ENCODE peak calls at places on chromosomes 11 and 22, in ten cellular contexts. One of them, this sample, is unnamed.

GRCh38 chr11:116311141-116311540 is 461.6 kb downstream of the BUD13 start:
- DNase-seq in T follicular helper cell: no peak
- DNase-seq in NCI-H1092: peak; percentile 95
- DNase-seq in HTR-8/SVneo: no peak
- DNase-seq in activated CD4-positive, CD25-positive, alpha-beta regulatory T cell treated with anti-CD3 and anti-CD28 coated beads, Interleukin-2, amount 50 U/mL, for 72 hours: no peak
- DNase-seq in stimulated activated CD8-positive, alpha-beta memory T cell treated with anti-CD3 and anti-CD28 coated beads, Interleukin-7, amount 100 ng/mL, for 1 hour: no peak
- DNase-seq in adrenal gland: no peak
- DNase-seq in H54: no peak
- DNase-seq in Panc1: no peak
- DNase-seq in ELF-1: no peak
- DNase-seq in this sample: no peak

GRCh38 chr11:61700221-61700620 is 20.0 kb downstream of the DAGLA start:
- DNase-seq in ELF-1: peak; percentile 32
- DNase-seq in HTR-8/SVneo: peak; percentile 71
- DNase-seq in Panc1: no peak
- DNase-seq in stimulated activated CD8-positive, alpha-beta memory T cell treated with anti-CD3 and anti-CD28 coated beads, Interleukin-7, amount 100 ng/mL, for 1 hour: no peak
- DNase-seq in T follicular helper cell: no peak
- DNase-seq in NCI-H1092: no peak
- DNase-seq in H54: peak; percentile 82
- DNase-seq in activated CD4-positive, CD25-positive, alpha-beta regulatory T cell treated with anti-CD3 and anti-CD28 coated beads, Interleukin-2, amount 50 U/mL, for 72 hours: no peak
- DNase-seq in adrenal gland: peak; percentile 74
- DNase-seq in this sample: peak; percentile 90

GRCh38 chr11:75667831-75668507 is 869 bp downstream of the MAP6 start:
- DNase-seq in NCI-H1092: peak; percentile 85
- DNase-seq in activated CD4-positive, CD25-positive, alpha-beta regulatory T cell treated with anti-CD3 and anti-CD28 coated beads, Interleukin-2, amount 50 U/mL, for 72 hours: no peak
- DNase-seq in stimulated activated CD8-positive, alpha-beta memory T cell treated with anti-CD3 and anti-CD28 coated beads, Interleukin-7, amount 100 ng/mL, for 1 hour: no peak
- DNase-seq in adrenal gland: peak; percentile 79
- DNase-seq in H54: no peak
- DNase-seq in ELF-1: peak; percentile 45
- DNase-seq in HTR-8/SVneo: peak; percentile 48
- DNase-seq in Panc1: no peak
- DNase-seq in T follicular helper cell: no peak
- DNase-seq in this sample: peak; percentile 87

GRCh38 chr11:111585371-111585770 is 16.9 kb upstream of the SIK2 start:
- DNase-seq in adrenal gland: peak; percentile 21
- DNase-seq in H54: no peak
- DNase-seq in HTR-8/SVneo: no peak
- DNase-seq in activated CD4-positive, CD25-positive, alpha-beta regulatory T cell treated with anti-CD3 and anti-CD28 coated beads, Interleukin-2, amount 50 U/mL, for 72 hours: no peak
- DNase-seq in ELF-1: no peak
- DNase-seq in NCI-H1092: no peak
- DNase-seq in T follicular helper cell: no peak
- DNase-seq in stimulated activated CD8-positive, alpha-beta memory T cell treated with anti-CD3 and anti-CD28 coated beads, Interleukin-7, amount 100 ng/mL, for 1 hour: no peak
- DNase-seq in Panc1: no peak
- DNase-seq in this sample: no peak

GRCh38 chr11:102410382-102410784 is 42.2 kb downstream of the TMEM123 start:
- DNase-seq in Panc1: no peak
- DNase-seq in HTR-8/SVneo: no peak
- DNase-seq in NCI-H1092: no peak
- DNase-seq in H54: no peak
- DNase-seq in stimulated activated CD8-positive, alpha-beta memory T cell treated with anti-CD3 and anti-CD28 coated beads, Interleukin-7, amount 100 ng/mL, for 1 hour: no peak
- DNase-seq in ELF-1: peak; percentile 40
- DNase-seq in T follicular helper cell: no peak
- DNase-seq in activated CD4-positive, CD25-positive, alpha-beta regulatory T cell treated with anti-CD3 and anti-CD28 coated beads, Interleukin-2, amount 50 U/mL, for 72 hours: no peak
- DNase-seq in adrenal gland: no peak
- DNase-seq in this sample: no peak

GRCh38 chr11:76648929-76649328 is 21.6 kb downstream of the LRRC32 start:
- DNase-seq in adrenal gland: no peak
- DNase-seq in H54: no peak
- DNase-seq in activated CD4-positive, CD25-positive, alpha-beta regulatory T cell treated with anti-CD3 and anti-CD28 coated beads, Interleukin-2, amount 50 U/mL, for 72 hours: no peak
- DNase-seq in T follicular helper cell: no peak
- DNase-seq in NCI-H1092: no peak
- DNase-seq in Panc1: no peak
- DNase-seq in stimulated activated CD8-positive, alpha-beta memory T cell treated with anti-CD3 and anti-CD28 coated beads, Interleukin-7, amount 100 ng/mL, for 1 hour: no peak
- DNase-seq in ELF-1: no peak
- DNase-seq in HTR-8/SVneo: no peak
- DNase-seq in this sample: no peak

GRCh38 chr11:75380716-75381420 is 18.4 kb upstream of the RPS3 start:
- DNase-seq in HTR-8/SVneo: no peak
- DNase-seq in T follicular helper cell: no peak
- DNase-seq in ELF-1: peak; percentile 63
- DNase-seq in H54: no peak
- DNase-seq in NCI-H1092: no peak
- DNase-seq in adrenal gland: no peak
- DNase-seq in Panc1: no peak
- DNase-seq in activated CD4-positive, CD25-positive, alpha-beta regulatory T cell treated with anti-CD3 and anti-CD28 coated beads, Interleukin-2, amount 50 U/mL, for 72 hours: no peak
- DNase-seq in stimulated activated CD8-positive, alpha-beta memory T cell treated with anti-CD3 and anti-CD28 coated beads, Interleukin-7, amount 100 ng/mL, for 1 hour: no peak
- DNase-seq in this sample: no peak

GRCh38 chr11:79472736-79473536 is 32.1 kb upstream of the TENM4 start:
- DNase-seq in NCI-H1092: no peak
- DNase-seq in Panc1: no peak
- DNase-seq in adrenal gland: no peak
- DNase-seq in ELF-1: peak; percentile 78
- DNase-seq in stimulated activated CD8-positive, alpha-beta memory T cell treated with anti-CD3 and anti-CD28 coated beads, Interleukin-7, amount 100 ng/mL, for 1 hour: no peak
- DNase-seq in activated CD4-positive, CD25-positive, alpha-beta regulatory T cell treated with anti-CD3 and anti-CD28 coated beads, Interleukin-2, amount 50 U/mL, for 72 hours: no peak
- DNase-seq in T follicular helper cell: no peak
- DNase-seq in H54: no peak
- DNase-seq in HTR-8/SVneo: no peak
- DNase-seq in this sample: no peak

GRCh38 chr11:3134218-3134621 is 30.9 kb downstream of the OSBPL5 start:
- DNase-seq in stimulated activated CD8-positive, alpha-beta memory T cell treated with anti-CD3 and anti-CD28 coated beads, Interleukin-7, amount 100 ng/mL, for 1 hour: no peak
- DNase-seq in T follicular helper cell: no peak
- DNase-seq in adrenal gland: peak; percentile 6
- DNase-seq in HTR-8/SVneo: no peak
- DNase-seq in Panc1: no peak
- DNase-seq in ELF-1: no peak
- DNase-seq in activated CD4-positive, CD25-positive, alpha-beta regulatory T cell treated with anti-CD3 and anti-CD28 coated beads, Interleukin-2, amount 50 U/mL, for 72 hours: no peak
- DNase-seq in NCI-H1092: no peak
- DNase-seq in H54: no peak
- DNase-seq in this sample: no peak

GRCh38 chr11:56819916-56820315 is 71.4 kb upstream of the OR9G4 start:
- DNase-seq in NCI-H1092: no peak
- DNase-seq in activated CD4-positive, CD25-positive, alpha-beta regulatory T cell treated with anti-CD3 and anti-CD28 coated beads, Interleukin-2, amount 50 U/mL, for 72 hours: no peak
- DNase-seq in T follicular helper cell: no peak
- DNase-seq in H54: no peak
- DNase-seq in ELF-1: no peak
- DNase-seq in adrenal gland: no peak
- DNase-seq in HTR-8/SVneo: no peak
- DNase-seq in stimulated activated CD8-positive, alpha-beta memory T cell treated with anti-CD3 and anti-CD28 coated beads, Interleukin-7, amount 100 ng/mL, for 1 hour: no peak
- DNase-seq in Panc1: no peak
- DNase-seq in this sample: no peak

GRCh38 chr22:49933236-49933921 is 14.9 kb downstream of the CRELD2 start:
- DNase-seq in adrenal gland: peak; percentile 66
- DNase-seq in Panc1: no peak
- DNase-seq in T follicular helper cell: no peak
- DNase-seq in activated CD4-positive, CD25-positive, alpha-beta regulatory T cell treated with anti-CD3 and anti-CD28 coated beads, Interleukin-2, amount 50 U/mL, for 72 hours: no peak
- DNase-seq in stimulated activated CD8-positive, alpha-beta memory T cell treated with anti-CD3 and anti-CD28 coated beads, Interleukin-7, amount 100 ng/mL, for 1 hour: no peak
- DNase-seq in H54: no peak
- DNase-seq in HTR-8/SVneo: no peak
- DNase-seq in ELF-1: no peak
- DNase-seq in NCI-H1092: no peak
- DNase-seq in this sample: peak; percentile 95

GRCh38 chr11:93704237-93704636 is 37.1 kb downstream of the TAF1D start:
- DNase-seq in adrenal gland: no peak
- DNase-seq in ELF-1: peak; percentile 18
- DNase-seq in HTR-8/SVneo: no peak
- DNase-seq in stimulated activated CD8-positive, alpha-beta memory T cell treated with anti-CD3 and anti-CD28 coated beads, Interleukin-7, amount 100 ng/mL, for 1 hour: no peak
- DNase-seq in activated CD4-positive, CD25-positive, alpha-beta regulatory T cell treated with anti-CD3 and anti-CD28 coated beads, Interleukin-2, amount 50 U/mL, for 72 hours: no peak
- DNase-seq in NCI-H1092: no peak
- DNase-seq in H54: no peak
- DNase-seq in T follicular helper cell: no peak
- DNase-seq in Panc1: no peak
- DNase-seq in this sample: no peak

GRCh38 chr11:33869511-33870422 is 22.1 kb downstream of the LMO2 start:
- DNase-seq in Panc1: no peak
- DNase-seq in stimulated activated CD8-positive, alpha-beta memory T cell treated with anti-CD3 and anti-CD28 coated beads, Interleukin-7, amount 100 ng/mL, for 1 hour: no peak
- DNase-seq in activated CD4-positive, CD25-positive, alpha-beta regulatory T cell treated with anti-CD3 and anti-CD28 coated beads, Interleukin-2, amount 50 U/mL, for 72 hours: no peak
- DNase-seq in H54: peak; percentile 40
- DNase-seq in adrenal gland: peak; percentile 48
- DNase-seq in ELF-1: peak; percentile 55
- DNase-seq in HTR-8/SVneo: peak; percentile 25
- DNase-seq in NCI-H1092: peak; percentile 51
- DNase-seq in T follicular helper cell: no peak
- DNase-seq in this sample: peak; percentile 79

GRCh38 chr11:4677948-4678347 is 19.7 kb downstream of the OR51E2 start:
- DNase-seq in H54: no peak
- DNase-seq in Panc1: no peak
- DNase-seq in adrenal gland: no peak
- DNase-seq in NCI-H1092: peak; percentile 37
- DNase-seq in HTR-8/SVneo: no peak
- DNase-seq in ELF-1: no peak
- DNase-seq in T follicular helper cell: no peak
- DNase-seq in stimulated activated CD8-positive, alpha-beta memory T cell treated with anti-CD3 and anti-CD28 coated beads, Interleukin-7, amount 100 ng/mL, for 1 hour: no peak
- DNase-seq in activated CD4-positive, CD25-positive, alpha-beta regulatory T cell treated with anti-CD3 and anti-CD28 coated beads, Interleukin-2, amount 50 U/mL, for 72 hours: no peak
- DNase-seq in this sample: no peak

GRCh38 chr11:112524808-112525207 is 264.1 kb upstream of the PLET1 start:
- DNase-seq in H54: no peak
- DNase-seq in T follicular helper cell: no peak
- DNase-seq in Panc1: no peak
- DNase-seq in NCI-H1092: no peak
- DNase-seq in adrenal gland: peak; percentile 19
- DNase-seq in activated CD4-positive, CD25-positive, alpha-beta regulatory T cell treated with anti-CD3 and anti-CD28 coated beads, Interleukin-2, amount 50 U/mL, for 72 hours: no peak
- DNase-seq in ELF-1: no peak
- DNase-seq in HTR-8/SVneo: no peak
- DNase-seq in stimulated activated CD8-positive, alpha-beta memory T cell treated with anti-CD3 and anti-CD28 coated beads, Interleukin-7, amount 100 ng/mL, for 1 hour: no peak
- DNase-seq in this sample: peak; percentile 72

GRCh38 chr11:64712430-64713030 is 10.5 kb downstream of the NRXN2 start:
- DNase-seq in activated CD4-positive, CD25-positive, alpha-beta regulatory T cell treated with anti-CD3 and anti-CD28 coated beads, Interleukin-2, amount 50 U/mL, for 72 hours: no peak
- DNase-seq in HTR-8/SVneo: no peak
- DNase-seq in stimulated activated CD8-positive, alpha-beta memory T cell treated with anti-CD3 and anti-CD28 coated beads, Interleukin-7, amount 100 ng/mL, for 1 hour: no peak
- DNase-seq in T follicular helper cell: no peak
- DNase-seq in ELF-1: no peak
- DNase-seq in H54: no peak
- DNase-seq in NCI-H1092: no peak
- DNase-seq in Panc1: no peak
- DNase-seq in adrenal gland: no peak
- DNase-seq in this sample: no peak

GRCh38 chr22:45208993-45209838 is 31.5 kb downstream of the KIAA0930 start:
- DNase-seq in H54: peak; percentile 29
- DNase-seq in T follicular helper cell: peak; percentile 4
- DNase-seq in NCI-H1092: no peak
- DNase-seq in ELF-1: peak; percentile 54
- DNase-seq in adrenal gland: peak; percentile 54
- DNase-seq in stimulated activated CD8-positive, alpha-beta memory T cell treated with anti-CD3 and anti-CD28 coated beads, Interleukin-7, amount 100 ng/mL, for 1 hour: no peak
- DNase-seq in activated CD4-positive, CD25-positive, alpha-beta regulatory T cell treated with anti-CD3 and anti-CD28 coated beads, Interleukin-2, amount 50 U/mL, for 72 hours: peak; percentile 55
- DNase-seq in Panc1: no peak
- DNase-seq in HTR-8/SVneo: no peak
- DNase-seq in this sample: peak; percentile 66

GRCh38 chr11:72807021-72807693 is 7.1 kb upstream of the ATG16L2 start:
- DNase-seq in Panc1: no peak
- DNase-seq in stimulated activated CD8-positive, alpha-beta memory T cell treated with anti-CD3 and anti-CD28 coated beads, Interleukin-7, amount 100 ng/mL, for 1 hour: no peak
- DNase-seq in HTR-8/SVneo: no peak
- DNase-seq in T follicular helper cell: no peak
- DNase-seq in H54: no peak
- DNase-seq in ELF-1: no peak
- DNase-seq in activated CD4-positive, CD25-positive, alpha-beta regulatory T cell treated with anti-CD3 and anti-CD28 coated beads, Interleukin-2, amount 50 U/mL, for 72 hours: no peak
- DNase-seq in NCI-H1092: no peak
- DNase-seq in adrenal gland: no peak
- DNase-seq in this sample: no peak

GRCh38 chr11:93359396-93359795 is 28.9 kb downstream of the DEUP1 start:
- DNase-seq in NCI-H1092: no peak
- DNase-seq in activated CD4-positive, CD25-positive, alpha-beta regulatory T cell treated with anti-CD3 and anti-CD28 coated beads, Interleukin-2, amount 50 U/mL, for 72 hours: no peak
- DNase-seq in HTR-8/SVneo: no peak
- DNase-seq in stimulated activated CD8-positive, alpha-beta memory T cell treated with anti-CD3 and anti-CD28 coated beads, Interleukin-7, amount 100 ng/mL, for 1 hour: no peak
- DNase-seq in T follicular helper cell: no peak
- DNase-seq in adrenal gland: no peak
- DNase-seq in ELF-1: no peak
- DNase-seq in Panc1: no peak
- DNase-seq in H54: no peak
- DNase-seq in this sample: no peak

GRCh38 chr11:35293034-35293433 is 126.3 kb downstream of the SLC1A2 start:
- DNase-seq in H54: no peak
- DNase-seq in adrenal gland: no peak
- DNase-seq in stimulated activated CD8-positive, alpha-beta memory T cell treated with anti-CD3 and anti-CD28 coated beads, Interleukin-7, amount 100 ng/mL, for 1 hour: no peak
- DNase-seq in HTR-8/SVneo: no peak
- DNase-seq in T follicular helper cell: no peak
- DNase-seq in activated CD4-positive, CD25-positive, alpha-beta regulatory T cell treated with anti-CD3 and anti-CD28 coated beads, Interleukin-2, amount 50 U/mL, for 72 hours: no peak
- DNase-seq in Panc1: no peak
- DNase-seq in ELF-1: no peak
- DNase-seq in NCI-H1092: no peak
- DNase-seq in this sample: no peak

GRCh38 chr11:128498846-128499245 is 88.5 kb downstream of the ETS1 start:
- DNase-seq in stimulated activated CD8-positive, alpha-beta memory T cell treated with anti-CD3 and anti-CD28 coated beads, Interleukin-7, amount 100 ng/mL, for 1 hour: no peak
- DNase-seq in T follicular helper cell: no peak
- DNase-seq in NCI-H1092: no peak
- DNase-seq in Panc1: no peak
- DNase-seq in H54: no peak
- DNase-seq in HTR-8/SVneo: no peak
- DNase-seq in ELF-1: no peak
- DNase-seq in adrenal gland: no peak
- DNase-seq in activated CD4-positive, CD25-positive, alpha-beta regulatory T cell treated with anti-CD3 and anti-CD28 coated beads, Interleukin-2, amount 50 U/mL, for 72 hours: no peak
- DNase-seq in this sample: no peak

GRCh38 chr11:119845756-119846155 is 116.8 kb upstream of the NECTIN1 start:
- DNase-seq in adrenal gland: no peak
- DNase-seq in ELF-1: peak; percentile 67
- DNase-seq in T follicular helper cell: no peak
- DNase-seq in NCI-H1092: no peak
- DNase-seq in stimulated activated CD8-positive, alpha-beta memory T cell treated with anti-CD3 and anti-CD28 coated beads, Interleukin-7, amount 100 ng/mL, for 1 hour: no peak
- DNase-seq in H54: no peak
- DNase-seq in HTR-8/SVneo: peak; percentile 29
- DNase-seq in Panc1: no peak
- DNase-seq in activated CD4-positive, CD25-positive, alpha-beta regulatory T cell treated with anti-CD3 and anti-CD28 coated beads, Interleukin-2, amount 50 U/mL, for 72 hours: no peak
- DNase-seq in this sample: no peak

GRCh38 chr11:88475991-88476418 is 138.5 kb upstream of the CTSC start:
- DNase-seq in HTR-8/SVneo: no peak
- DNase-seq in NCI-H1092: no peak
- DNase-seq in Panc1: no peak
- DNase-seq in T follicular helper cell: no peak
- DNase-seq in stimulated activated CD8-positive, alpha-beta memory T cell treated with anti-CD3 and anti-CD28 coated beads, Interleukin-7, amount 100 ng/mL, for 1 hour: no peak
- DNase-seq in adrenal gland: no peak
- DNase-seq in activated CD4-positive, CD25-positive, alpha-beta regulatory T cell treated with anti-CD3 and anti-CD28 coated beads, Interleukin-2, amount 50 U/mL, for 72 hours: no peak
- DNase-seq in H54: no peak
- DNase-seq in ELF-1: no peak
- DNase-seq in this sample: no peak

GRCh38 chr22:37212174-37212906 is at the start of gene SSTR3:
- DNase-seq in stimulated activated CD8-positive, alpha-beta memory T cell treated with anti-CD3 and anti-CD28 coated beads, Interleukin-7, amount 100 ng/mL, for 1 hour: no peak
- DNase-seq in adrenal gland: peak; percentile 53
- DNase-seq in H54: no peak
- DNase-seq in NCI-H1092: no peak
- DNase-seq in activated CD4-positive, CD25-positive, alpha-beta regulatory T cell treated with anti-CD3 and anti-CD28 coated beads, Interleukin-2, amount 50 U/mL, for 72 hours: no peak
- DNase-seq in HTR-8/SVneo: no peak
- DNase-seq in T follicular helper cell: no peak
- DNase-seq in ELF-1: peak; percentile 33
- DNase-seq in Panc1: no peak
- DNase-seq in this sample: peak; percentile 69

GRCh38 chr11:2707736-2708135 is 7.9 kb upstream of the KCNQ1OT1 start:
- DNase-seq in activated CD4-positive, CD25-positive, alpha-beta regulatory T cell treated with anti-CD3 and anti-CD28 coated beads, Interleukin-2, amount 50 U/mL, for 72 hours: no peak
- DNase-seq in ELF-1: no peak
- DNase-seq in stimulated activated CD8-positive, alpha-beta memory T cell treated with anti-CD3 and anti-CD28 coated beads, Interleukin-7, amount 100 ng/mL, for 1 hour: no peak
- DNase-seq in Panc1: no peak
- DNase-seq in NCI-H1092: no peak
- DNase-seq in T follicular helper cell: no peak
- DNase-seq in H54: no peak
- DNase-seq in adrenal gland: no peak
- DNase-seq in HTR-8/SVneo: no peak
- DNase-seq in this sample: peak; percentile 44

GRCh38 chr11:132471491-132471890 is 1060.8 kb downstream of the OPCML start:
- DNase-seq in HTR-8/SVneo: no peak
- DNase-seq in NCI-H1092: no peak
- DNase-seq in activated CD4-positive, CD25-positive, alpha-beta regulatory T cell treated with anti-CD3 and anti-CD28 coated beads, Interleukin-2, amount 50 U/mL, for 72 hours: no peak
- DNase-seq in ELF-1: no peak
- DNase-seq in adrenal gland: no peak
- DNase-seq in T follicular helper cell: no peak
- DNase-seq in H54: no peak
- DNase-seq in Panc1: no peak
- DNase-seq in stimulated activated CD8-positive, alpha-beta memory T cell treated with anti-CD3 and anti-CD28 coated beads, Interleukin-7, amount 100 ng/mL, for 1 hour: no peak
- DNase-seq in this sample: no peak

GRCh38 chr22:40276877-40277823 is 69.2 kb upstream of the ADSL start:
- DNase-seq in H54: no peak
- DNase-seq in stimulated activated CD8-positive, alpha-beta memory T cell treated with anti-CD3 and anti-CD28 coated beads, Interleukin-7, amount 100 ng/mL, for 1 hour: no peak
- DNase-seq in Panc1: no peak
- DNase-seq in adrenal gland: peak; percentile 63
- DNase-seq in NCI-H1092: no peak
- DNase-seq in HTR-8/SVneo: no peak
- DNase-seq in ELF-1: no peak
- DNase-seq in T follicular helper cell: no peak
- DNase-seq in activated CD4-positive, CD25-positive, alpha-beta regulatory T cell treated with anti-CD3 and anti-CD28 coated beads, Interleukin-2, amount 50 U/mL, for 72 hours: no peak
- DNase-seq in this sample: no peak

GRCh38 chr22:23868580-23868979 is 10.9 kb downstream of the SLC2A11 start:
- DNase-seq in activated CD4-positive, CD25-positive, alpha-beta regulatory T cell treated with anti-CD3 and anti-CD28 coated beads, Interleukin-2, amount 50 U/mL, for 72 hours: no peak
- DNase-seq in Panc1: no peak
- DNase-seq in stimulated activated CD8-positive, alpha-beta memory T cell treated with anti-CD3 and anti-CD28 coated beads, Interleukin-7, amount 100 ng/mL, for 1 hour: no peak
- DNase-seq in HTR-8/SVneo: no peak
- DNase-seq in NCI-H1092: no peak
- DNase-seq in ELF-1: no peak
- DNase-seq in adrenal gland: no peak
- DNase-seq in T follicular helper cell: no peak
- DNase-seq in H54: no peak
- DNase-seq in this sample: no peak